ENCODE peak calls at places on chromosomes 11 and 22, in four cellular contexts. S is K562, L is HepG2, Q is HCT116. E is an unnamed sample. For H3K4me1, the result is how much of the 10 kb centered on the place peaks cover.

GRCh38 chr22:17115927-17116326 is 5.2 kb downstream of the TMEM121B start:
- DNase-seq in S (no peak), L (no peak), Q (no peak), E (no peak)

GRCh38 chr11:120540744-120541143 is 29.2 kb downstream of the GRIK4 start:
- DNase-seq in S (no peak), L (peak), Q (no peak), E (no peak)

GRCh38 chr11:86637976-86638375 is 34.4 kb downstream of the ME3 start:
- DNase-seq in S (no peak), L (no peak), Q (no peak), E (no peak)

GRCh38 chr11:73314121-73314948 is 6.3 kb downstream of the ARHGEF17 start:
- DNase-seq in S (peak), L (peak), Q (no peak), E (no peak)

GRCh38 chr11:108929241-108929640 is 264.4 kb downstream of the DDX10 start:
- DNase-seq in S (no peak), L (peak), Q (peak), E (peak)

GRCh38 chr11:76270387-76270786 is 64.1 kb upstream of the WNT11 start:
- DNase-seq in S (no peak), L (no peak), Q (no peak), E (no peak)

GRCh38 chr11:86484164-86484794 is 109.6 kb downstream of the CCDC81 start:
- DNase-seq in S (peak), L (peak), Q (peak), E (peak)

GRCh38 chr22:18000441-18001039 is 23.8 kb downstream of the MICAL3 start:
- DNase-seq in S (no peak), L (no peak), Q (no peak), E (no peak)

GRCh38 chr11:313787-314547 is at the start of gene IFITM1:
- DNase-seq in S (peak), L (no peak), Q (no peak), E (no peak)

GRCh38 chr11:62010935-62011528 is 43.6 kb upstream of the FTH1 start:
- DNase-seq in S (no peak), L (peak), Q (no peak), E (no peak)

GRCh38 chr11:115739121-115739520 is 234.9 kb upstream of the CADM1 start:
- DNase-seq in S (no peak), L (no peak), Q (no peak), E (no peak)

GRCh38 chr11:43359432-43359818 is 705 bp downstream of the TTC17 start:
- DNase-seq in S (peak), L (peak), Q (no peak), E (no peak)

GRCh38 chr11:131859811-131860210 is 489.4 kb downstream of the NTM start:
- DNase-seq in S (no peak), L (no peak), Q (no peak), E (no peak)

GRCh38 chr11:6099577-6099976 is 7.9 kb upstream of the OR56B4 start:
- DNase-seq in S (no peak), L (no peak), Q (no peak), E (no peak)

GRCh38 chr11:890794-891600 is 19.6 kb downstream of the CHID1 start:
- DNase-seq in S (no peak), L (no peak), Q (no peak), E (no peak)

GRCh38 chr22:49508561-49508960 is 319.1 kb downstream of the BRD1 start:
- DNase-seq in S (no peak), L (no peak), Q (no peak), E (no peak)

GRCh38 chr22:32050678-32051515 is 7.8 kb downstream of the SLC5A1 start:
- DNase-seq in S (peak), L (peak), Q (peak), E (peak)

GRCh38 chr11:12007769-12008737 is at the start of gene DKK3:
- DNase-seq in S (no peak), L (no peak), Q (no peak), E (no peak)

GRCh38 chr11:7116370-7116769 is 27.6 kb downstream of the RBMXL2 start:
- DNase-seq in S (no peak), L (no peak), Q (no peak), E (no peak)

GRCh38 chr11:11621881-11622706 is at the start of gene GALNT18:
- DNase-seq in S (peak), L (peak), Q (peak), E (no peak)

GRCh38 chr11:77100166-77101042 is 2.2 kb upstream of the OMP start:
- DNase-seq in S (no peak), L (no peak), Q (no peak), E (no peak)

GRCh38 chr11:92550411-92550810 is 325.8 kb downstream of the FAT3 start:
- DNase-seq in S (no peak), L (no peak), Q (no peak), E (no peak)

GRCh38 chr22:35477911-35478582 is 62.6 kb upstream of the RASD2 start:
- DNase-seq in S (peak), L (no peak), Q (peak), E (no peak)

GRCh38 chr11:127620660-127621059 is 620.1 kb upstream of the KIRREL3 start:
- DNase-seq in S (no peak), L (no peak), Q (no peak), E (no peak)

GRCh38 chr11:27028653-27029052 is 12.0 kb upstream of the BBOX1 start:
- DNase-seq in S (no peak), L (no peak), Q (no peak), E (no peak)

GRCh38 chr11:66008468-66009101 is 3.2 kb upstream of the CST6 start:
- DNase-seq in S (no peak), L (no peak), Q (no peak), E (no peak)

GRCh38 chr22:30422481-30423295 is 2.9 kb upstream of the MTFP1 start:
- DNase-seq in S (peak), L (peak), Q (peak), E (no peak)

GRCh38 chr11:64150481-64151239 is 15.3 kb downstream of the MACROD1 start:
- DNase-seq in S (no peak), L (no peak), Q (no peak), E (no peak)

GRCh38 chr11:19962795-19963163 is 197.5 kb downstream of the DBX1 start:
- DNase-seq in S (no peak), L (no peak), Q (no peak), E (no peak)

GRCh38 chr11:86073948-86074347 is 5.1 kb upstream of the PICALM start:
- DNase-seq in S (no peak), L (no peak), Q (no peak), E (no peak)

GRCh38 chr11:69213964-69214363 is 58.2 kb downstream of the SMIM38 start:
- DNase-seq in S (no peak), L (no peak), Q (no peak), E (no peak)

GRCh38 chr11:45688472-45689033 is 23.1 kb upstream of the CHST1 start:
- DNase-seq in S (no peak), L (no peak), Q (no peak), E (no peak)

DNA sequence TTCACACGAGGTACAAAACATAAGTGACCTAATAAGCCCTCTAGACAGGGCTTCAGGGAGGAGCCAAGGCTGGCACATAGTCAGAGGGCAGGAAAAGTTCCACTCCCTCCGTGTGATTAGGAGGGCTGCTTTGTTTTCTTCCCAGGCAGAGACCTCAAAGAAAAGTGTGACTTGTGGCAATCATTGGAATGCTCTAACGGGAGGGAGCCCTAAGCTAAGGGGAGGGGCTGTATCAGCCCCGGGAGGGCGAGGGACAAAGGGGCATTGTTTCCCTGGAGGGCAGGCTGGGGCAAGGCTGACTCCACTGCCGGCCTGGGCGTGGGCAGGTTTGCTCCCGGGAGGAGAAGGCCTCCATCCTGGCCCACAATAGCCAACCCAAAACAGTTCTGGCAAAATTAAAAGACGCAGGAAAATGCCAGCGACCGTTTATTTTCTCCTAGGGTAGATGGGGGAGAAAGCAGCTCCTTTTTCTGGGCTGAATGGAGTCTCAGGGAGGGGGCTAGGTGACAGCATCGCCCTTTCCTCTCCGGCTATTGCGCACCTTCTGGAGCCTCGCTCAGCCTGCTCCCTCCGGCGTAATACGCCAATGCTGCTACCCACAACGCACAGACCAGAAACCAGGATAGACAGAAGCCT is 60.1 kb downstream of the ENDOD1 start:
- DNase-seq in S (no peak), L (peak), Q (peak), E (no peak)
- TF ChIP-seq TCF7L2 in S (no peak), L (no peak), Q (peak), E (no peak)

DNA sequence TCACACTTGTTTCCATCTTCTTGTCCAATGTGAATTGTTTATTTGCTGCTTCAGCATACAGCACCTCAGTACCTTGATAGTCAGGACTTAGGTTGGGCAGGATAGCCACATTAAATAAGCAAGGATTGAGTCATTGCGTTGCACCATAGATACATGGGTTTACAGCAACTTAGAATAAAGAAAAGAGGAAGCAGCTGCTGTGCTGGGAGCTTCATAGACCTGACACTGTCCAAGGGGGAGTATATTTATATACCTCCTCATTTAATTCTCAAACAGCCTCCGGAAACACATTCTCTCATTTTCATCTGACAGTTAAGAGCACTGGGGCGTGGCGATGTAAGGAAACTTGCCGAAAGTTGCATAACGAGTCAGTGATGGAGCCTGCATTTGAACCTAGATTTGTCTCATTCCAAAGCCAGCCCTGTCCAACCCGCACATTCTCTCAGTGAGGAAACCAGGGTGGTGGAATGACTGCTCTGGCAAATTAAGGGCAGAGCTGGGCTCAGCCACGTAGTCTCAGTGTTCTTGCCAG is 42.2 kb downstream of the UBASH3B start:
- DNase-seq in S (no peak), L (no peak), Q (no peak), E (no peak)
- TF ChIP-seq REST in S (no peak), L (no peak), Q (no peak), E (no peak)

GRCh38 chr22:20588843-20589581 is 81.6 kb downstream of the MED15 start:
- DNase-seq in S (no peak), L (no peak), Q (no peak), E (no peak)

GRCh38 chr22:20588092-20588842 is 80.9 kb downstream of the MED15 start:
- DNase-seq in S (no peak), L (no peak), Q (no peak), E (no peak)

GRCh38 chr22:20586403-20586745 is 79.0 kb downstream of the MED15 start:
- DNase-seq in S (no peak), L (no peak), Q (no peak), E (no peak)

GRCh38 chr22:20585640-20586402 is 78.4 kb downstream of the MED15 start:
- DNase-seq in S (no peak), L (no peak), Q (no peak), E (no peak)

DNA sequence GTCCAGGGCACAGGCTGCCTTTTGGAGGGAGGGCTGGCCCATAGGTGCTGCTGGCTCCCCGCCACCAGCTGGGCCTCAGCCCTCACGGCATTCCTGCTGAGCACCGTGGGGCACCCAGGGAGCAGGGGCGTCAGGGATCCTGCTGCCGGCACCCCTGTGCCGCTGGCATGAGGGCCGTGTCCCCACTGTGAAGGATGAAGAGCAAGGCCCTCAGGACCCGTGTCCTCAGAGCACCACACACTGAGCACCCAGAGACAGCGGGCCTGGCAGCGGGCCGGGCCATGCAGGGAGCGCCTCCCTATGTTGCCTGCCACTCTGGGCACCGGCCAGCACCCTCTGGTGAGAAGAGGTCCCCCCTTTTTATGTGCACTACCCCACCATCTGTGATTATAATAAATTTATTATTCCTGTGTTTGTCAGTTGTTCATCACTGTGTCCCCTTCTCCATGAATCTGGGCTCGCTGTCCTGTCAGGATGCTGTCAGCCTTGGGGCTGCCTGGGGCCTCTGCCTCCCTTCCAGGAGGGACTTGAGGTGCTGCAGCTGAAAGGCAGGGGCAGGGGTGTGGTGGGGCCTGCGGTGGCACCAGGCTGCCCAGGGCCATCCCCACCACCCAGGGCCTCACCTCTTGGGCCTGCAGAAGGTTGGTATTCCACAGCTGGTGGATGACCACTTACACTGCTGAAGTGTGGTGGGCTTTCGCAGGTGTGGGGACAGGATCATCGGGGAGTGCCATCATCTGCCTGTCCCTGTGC is 80.0 kb downstream of the MED15 start:
- DNase-seq in S (no peak), L (no peak), Q (no peak), E (no peak)
- H3K4me1 ChIP-seq in S (under half), L (under half), Q (under half), E (under half)

GRCh38 chr11:88338223-88338661 is 706 bp upstream of the CTSC start:
- DNase-seq in S (peak), L (peak), Q (no peak), E (peak)

GRCh38 chr11:88340366-88340930 is 2.9 kb upstream of the CTSC start:
- DNase-seq in S (no peak), L (no peak), Q (no peak), E (no peak)

GRCh38 chr11:88341852-88342251 is 4.3 kb upstream of the CTSC start:
- DNase-seq in S (peak), L (no peak), Q (no peak), E (no peak)

GRCh38 chr11:88335284-88335683 is 2.3 kb downstream of the CTSC start:
- DNase-seq in S (no peak), L (peak), Q (no peak), E (no peak)

GRCh38 chr11:88337342-88338222 is at the start of gene CTSC:
- DNase-seq in S (peak), L (peak), Q (peak), E (peak)
- TF ChIP-seq TCF7L2 in S (no peak), L (no peak), Q (peak), E (peak)

DNA sequence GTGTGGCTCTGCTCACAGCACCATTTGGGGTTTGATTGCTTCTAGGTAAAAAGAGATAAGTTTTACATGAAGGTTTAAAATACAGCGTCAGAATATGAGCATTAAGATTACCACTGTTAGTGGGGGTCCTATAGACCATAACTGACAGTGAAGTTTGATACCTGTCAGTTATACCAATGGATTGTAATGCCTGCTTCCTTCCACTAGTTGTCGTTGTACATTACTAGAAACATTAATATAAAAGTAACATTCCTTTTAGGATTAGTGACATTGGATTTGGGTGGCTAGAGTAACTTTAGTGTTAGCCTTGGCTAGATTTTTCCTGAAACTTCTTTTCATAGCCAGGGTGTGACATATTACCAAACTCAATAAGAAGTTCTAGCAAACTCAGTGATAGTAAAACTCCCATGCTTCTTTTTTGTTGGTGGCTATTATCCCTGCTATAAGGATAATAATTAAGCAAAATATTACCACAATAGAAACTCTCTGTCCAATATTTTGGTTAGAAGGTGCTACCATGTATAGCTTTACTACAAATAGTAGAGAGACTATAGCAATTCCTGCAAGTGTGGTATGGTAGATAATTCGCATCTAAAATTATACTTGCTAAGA is 57.1 kb downstream of the FAM181B start:
- DNase-seq in S (peak), L (peak), Q (no peak), E (no peak)
- TF ChIP-seq REST in S (no peak), L (no peak), Q (no peak), E (no peak)

DNA sequence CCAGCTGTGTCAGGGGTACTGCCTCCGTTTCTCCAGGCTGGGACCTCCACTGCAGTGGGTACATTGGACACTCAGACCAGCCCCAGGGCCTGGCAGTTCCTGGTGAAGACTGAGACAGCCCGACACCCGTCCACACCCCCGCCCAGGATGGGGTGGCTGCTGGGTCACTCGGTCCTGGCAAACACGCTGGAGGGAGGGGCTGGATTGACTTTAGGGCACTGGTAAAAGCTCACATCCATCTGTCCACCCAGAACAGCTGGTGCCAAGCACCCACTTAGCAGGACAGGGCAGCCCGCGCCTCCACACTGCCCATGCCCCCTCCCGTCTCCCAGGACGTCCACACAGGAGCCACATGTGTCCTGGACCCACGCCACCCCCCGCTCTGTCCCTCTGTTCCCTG is 10.7 kb upstream of the TBX1 start:
- DNase-seq in S (no peak), L (no peak), Q (no peak), E (no peak)
- H3K4me1 ChIP-seq in S (under half), L (under half), Q (under half), E (under half)